ENCODE peak calls at places on chromosomes 11 and 22, in six cellular contexts. U is uterus, G is fibroblast of lung, Y is endodermal cell, T is aorta, P is right cardiac atrium. S is an unnamed sample.

GRCh38 chr22:30127749-30128166 is 47.5 kb downstream of the HORMAD2 start:
- DNase-seq in G (peak; percentile 43), T (no peak), P (no peak), U (no peak), Y (no peak), S (no peak)

GRCh38 chr11:83639995-83640758 is 354.0 kb upstream of the CCDC90B start:
- DNase-seq in Y (no peak), T (no peak), U (no peak), G (no peak), P (no peak), S (no peak)

GRCh38 chr11:14310696-14311095 is 48.3 kb downstream of the RRAS2 start:
- DNase-seq in G (no peak), P (no peak), Y (no peak), T (no peak), U (no peak), S (no peak)

GRCh38 chr22:48899523-48900326 is 927.9 kb downstream of the BRD1 start:
- DNase-seq in P (no peak), Y (no peak), U (no peak), G (no peak), T (no peak), S (no peak)

GRCh38 chr11:116787436-116787785 is 412 bp downstream of the ZPR1 start:
- DNase-seq in P (no peak), G (no peak), Y (no peak), U (no peak), T (no peak), S (no peak)

GRCh38 chr22:30290679-30291333 is 1.5 kb upstream of the CASTOR1 start:
- DNase-seq in U (peak; percentile 90), T (peak; percentile 91), G (peak; percentile 69), Y (peak; percentile 73), P (peak; percentile 92), S (peak; percentile 79)

GRCh38 chr22:37457093-37457893 is 28.9 kb downstream of the MFNG start:
- DNase-seq in T (no peak), P (peak; percentile 80), Y (peak; percentile 97), G (peak; percentile 53), U (peak; percentile 24), S (peak; percentile 88)

GRCh38 chr11:18844753-18845367 is 53.3 kb upstream of the PTPN5 start:
- DNase-seq in P (no peak), G (peak; percentile 30), T (no peak), Y (no peak), U (no peak), S (peak; percentile 69)

GRCh38 chr11:59778122-59778521 is 22.9 kb downstream of the STX3 start:
- DNase-seq in T (no peak), P (no peak), G (no peak), Y (no peak), U (no peak), S (peak; percentile 79)

GRCh38 chr22:45709866-45710265 is 38.2 kb downstream of the ATXN10 start:
- DNase-seq in U (no peak), Y (no peak), T (no peak), G (peak; percentile 28), P (no peak), S (no peak)

GRCh38 chr11:2673871-2674471 is 25.8 kb downstream of the KCNQ1OT1 start:
- DNase-seq in U (peak; percentile 7), T (no peak), G (no peak), Y (peak; percentile 43), P (no peak), S (no peak)

GRCh38 chr11:73866586-73866996 is 10.1 kb downstream of the COA4 start:
- DNase-seq in P (no peak), G (peak; percentile 94), Y (no peak), U (peak; percentile 65), T (no peak), S (peak; percentile 76)

GRCh38 chr22:32920032-32920628 is 118.6 kb downstream of the TIMP3 start:
- DNase-seq in T (no peak), Y (no peak), P (peak; percentile 79), U (peak; percentile 85), G (peak; percentile 83), S (peak; percentile 14)

GRCh38 chr11:5831196-5831829 is 10.4 kb downstream of the OR52E6 start:
- DNase-seq in Y (peak; percentile 65), U (no peak), P (no peak), G (no peak), T (no peak), S (no peak)

GRCh38 chr11:124841765-124842700 is 23.2 kb upstream of the ROBO3 start:
- DNase-seq in Y (peak; percentile 56), T (no peak), P (no peak), G (no peak), U (no peak), S (no peak)

GRCh38 chr11:69260622-69261021 is 33.3 kb upstream of the MYEOV start:
- DNase-seq in U (no peak), P (no peak), Y (no peak), T (no peak), G (no peak), S (no peak)

GRCh38 chr11:101061606-101062005 is 68.0 kb downstream of the PGR start:
- DNase-seq in Y (no peak), P (no peak), G (peak; percentile 14), U (no peak), T (no peak), S (no peak)

GRCh38 chr11:69537126-69537525 is 55.7 kb downstream of the LINC01488 start:
- DNase-seq in Y (no peak), U (no peak), P (peak; percentile 23), T (peak; percentile 57), G (no peak), S (no peak)

GRCh38 chr11:2290351-2290841 is 11.3 kb downstream of the C11orf21 start:
- DNase-seq in U (no peak), P (no peak), T (peak; percentile 64), Y (peak; percentile 47), G (no peak), S (no peak)

GRCh38 chr22:42745118-42745517 is 24.4 kb upstream of the A4GALT start:
- DNase-seq in P (no peak), U (no peak), T (no peak), G (peak; percentile 43), Y (no peak), S (peak; percentile 71)
- H3K4me1 ChIP-seq in P (peaks cover 2% of the 10 kb centered on the region), U (peaks cover 12% of the 10 kb centered on the region), T (no peaks in the 10 kb centered on the region), G (peaks cover 10% of the 10 kb centered on the region), Y (no peaks in the 10 kb centered on the region), S (peaks cover 9% of the 10 kb centered on the region)

GRCh38 chr22:47544696-47545095 is 782.2 kb downstream of the TBC1D22A start:
- DNase-seq in T (no peak), G (no peak), U (no peak), Y (no peak), P (no peak), S (no peak)
- H3K9me3 ChIP-seq in T (peaks cover 2% of the 10 kb centered on the region), G (no peaks in the 10 kb centered on the region), U (no peaks in the 10 kb centered on the region), Y (peaks cover 23% of the 10 kb centered on the region), P (no peaks in the 10 kb centered on the region), S (no peaks in the 10 kb centered on the region)

GRCh38 chr22:35305525-35306070 is 5.9 kb downstream of the TOM1 start:
- DNase-seq in Y (no peak), T (no peak), U (no peak), P (no peak), G (no peak), S (no peak)
- H3K4me1 ChIP-seq in Y (peaks cover 2% of the 10 kb centered on the region), T (no peaks in the 10 kb centered on the region), U (peaks cover 1% of the 10 kb centered on the region), P (peaks cover 14% of the 10 kb centered on the region), G (no peaks in the 10 kb centered on the region), S (peaks cover 12% of the 10 kb centered on the region)

GRCh38 chr22:17920145-17920605 is 104.2 kb downstream of the MICAL3 start:
- DNase-seq in P (peak; percentile 90), Y (peak; percentile 88), T (no peak), U (peak; percentile 34), G (peak; percentile 52), S (peak; percentile 88)
- H3K9me3 ChIP-seq in P (no peaks in the 10 kb centered on the region), Y (no peaks in the 10 kb centered on the region), T (no peaks in the 10 kb centered on the region), U (no peaks in the 10 kb centered on the region), G (no peaks in the 10 kb centered on the region), S (no peaks in the 10 kb centered on the region)

GRCh38 chr11:57417056-57417455 is 9.9 kb downstream of the SLC43A3 start:
- DNase-seq in G (peak; percentile 62), T (no peak), U (no peak), P (no peak), Y (no peak), S (no peak)

GRCh38 chr11:57416436-57416835 is 10.5 kb downstream of the SLC43A3 start:
- DNase-seq in P (no peak), U (no peak), T (no peak), Y (no peak), G (no peak), S (no peak)

GRCh38 chr11:57410287-57410686 is 16.6 kb downstream of the SLC43A3 start:
- DNase-seq in P (no peak), T (no peak), Y (no peak), U (no peak), G (peak; percentile 91), S (no peak)

GRCh38 chr11:57413681-57414080 is 13.2 kb downstream of the SLC43A3 start:
- DNase-seq in P (no peak), Y (no peak), U (no peak), T (no peak), G (no peak), S (no peak)

GRCh38 chr11:57414612-57415212 is 12.2 kb downstream of the SLC43A3 start:
- DNase-seq in G (no peak), U (no peak), Y (no peak), T (no peak), P (no peak), S (no peak)
- H3K4me1 ChIP-seq in G (peaks cover 2% of the 10 kb centered on the region), U (no peaks in the 10 kb centered on the region), Y (no peaks in the 10 kb centered on the region), T (no peaks in the 10 kb centered on the region), P (no peaks in the 10 kb centered on the region), S (no peaks in the 10 kb centered on the region)

GRCh38 chr11:41044747-41045146 is 414.7 kb downstream of the LRRC4C start:
- DNase-seq in T (no peak), Y (no peak), G (no peak), U (no peak), P (no peak), S (no peak)

GRCh38 chr11:41039592-41039991 is 419.9 kb downstream of the LRRC4C start:
- DNase-seq in P (no peak), G (no peak), Y (no peak), U (no peak), T (no peak), S (no peak)

GRCh38 chr11:41040474-41040873 is 419.0 kb downstream of the LRRC4C start:
- DNase-seq in U (no peak), Y (no peak), P (no peak), T (no peak), G (no peak), S (no peak)
- H3K9me3 ChIP-seq in U (no peaks in the 10 kb centered on the region), Y (no peaks in the 10 kb centered on the region), P (no peaks in the 10 kb centered on the region), T (peaks cover 1% of the 10 kb centered on the region), G (no peaks in the 10 kb centered on the region), S (no peaks in the 10 kb centered on the region)

GRCh38 chr11:72725731-72726042 is 26.5 kb downstream of the ARAP1 start:
- DNase-seq in G (no peak), Y (no peak), U (no peak), T (no peak), P (no peak), S (no peak)
- H3K4me1 ChIP-seq in G (peaks cover 19% of the 10 kb centered on the region), Y (peaks cover 6% of the 10 kb centered on the region), U (peaks cover 3% of the 10 kb centered on the region), T (no peaks in the 10 kb centered on the region), P (peaks cover 7% of the 10 kb centered on the region), S (peaks cover 22% of the 10 kb centered on the region)